ENCODE peak calls at places on chromosomes 13 and 19, in ten cellular contexts. One of them, this sample, is unnamed. For H3K4me1, the result is how much of the 10 kb centered on the place peaks cover.

GRCh38 chr13:73287871-73288270 is 229.1 kb downstream of the KLF5 start:
- DNase-seq in tibial nerve: no peak
- DNase-seq in breast epithelium: no peak
- DNase-seq in upper lobe of right lung: no peak
- DNase-seq in left ventricle myocardium inferior: no peak
- DNase-seq in lung: no peak
- DNase-seq in ascending aorta: no peak
- DNase-seq in fibroblast of lung: no peak
- DNase-seq in HepG2: no peak
- DNase-seq in uterus: no peak
- DNase-seq in this sample: no peak

GRCh38 chr13:107867701-107868661 is 347.4 kb downstream of the LIG4 start:
- DNase-seq in tibial nerve: no peak
- DNase-seq in breast epithelium: no peak
- DNase-seq in upper lobe of right lung: peak
- DNase-seq in left ventricle myocardium inferior: no peak
- DNase-seq in lung: no peak
- DNase-seq in ascending aorta: no peak
- DNase-seq in fibroblast of lung: peak
- DNase-seq in HepG2: no peak
- DNase-seq in uterus: no peak
- DNase-seq in this sample: peak

GRCh38 chr19:48962029-48962848 is 2.9 kb upstream of the FTL start:
- DNase-seq in tibial nerve: no peak
- DNase-seq in breast epithelium: no peak
- DNase-seq in upper lobe of right lung: peak
- DNase-seq in left ventricle myocardium inferior: peak
- DNase-seq in lung: peak
- DNase-seq in ascending aorta: no peak
- DNase-seq in fibroblast of lung: no peak
- DNase-seq in HepG2: peak
- DNase-seq in uterus: no peak
- DNase-seq in this sample: no peak

GRCh38 chr19:9498183-9498902 is at the start of gene ZNF560:
- DNase-seq in tibial nerve: no peak
- DNase-seq in breast epithelium: no peak
- DNase-seq in upper lobe of right lung: no peak
- DNase-seq in left ventricle myocardium inferior: no peak
- DNase-seq in lung: no peak
- DNase-seq in ascending aorta: no peak
- DNase-seq in fibroblast of lung: peak
- DNase-seq in HepG2: no peak
- DNase-seq in uterus: no peak
- DNase-seq in this sample: peak

GRCh38 chr13:47100214-47100853 is 203.5 kb upstream of the HTR2A start:
- DNase-seq in tibial nerve: no peak
- DNase-seq in breast epithelium: no peak
- DNase-seq in upper lobe of right lung: no peak
- DNase-seq in left ventricle myocardium inferior: no peak
- DNase-seq in lung: no peak
- DNase-seq in ascending aorta: no peak
- DNase-seq in fibroblast of lung: no peak
- DNase-seq in HepG2: no peak
- DNase-seq in uterus: no peak
- DNase-seq in this sample: no peak

GRCh38 chr19:40279761-40280607 is 5.2 kb downstream of the AKT2 start:
- DNase-seq in tibial nerve: no peak
- DNase-seq in breast epithelium: no peak
- DNase-seq in upper lobe of right lung: no peak
- DNase-seq in left ventricle myocardium inferior: no peak
- DNase-seq in lung: no peak
- DNase-seq in ascending aorta: no peak
- DNase-seq in fibroblast of lung: no peak
- DNase-seq in HepG2: no peak
- DNase-seq in uterus: no peak
- DNase-seq in this sample: no peak

GRCh38 chr19:49766938-49767315 is at the start of gene AP2A1:
- DNase-seq in tibial nerve: peak
- DNase-seq in breast epithelium: no peak
- DNase-seq in upper lobe of right lung: no peak
- DNase-seq in left ventricle myocardium inferior: no peak
- DNase-seq in lung: no peak
- DNase-seq in ascending aorta: no peak
- DNase-seq in fibroblast of lung: no peak
- DNase-seq in HepG2: no peak
- DNase-seq in uterus: no peak
- DNase-seq in this sample: no peak

GRCh38 chr13:94707400-94708021 is 4.8 kb downstream of the SOX21 start:
- DNase-seq in tibial nerve: no peak
- DNase-seq in breast epithelium: no peak
- DNase-seq in upper lobe of right lung: no peak
- DNase-seq in left ventricle myocardium inferior: no peak
- DNase-seq in lung: no peak
- DNase-seq in ascending aorta: no peak
- DNase-seq in fibroblast of lung: no peak
- DNase-seq in HepG2: no peak
- DNase-seq in uterus: no peak
- DNase-seq in this sample: no peak

GRCh38 chr13:114130708-114131580 is 1.5 kb downstream of the RASA3 start:
- DNase-seq in tibial nerve: no peak
- DNase-seq in breast epithelium: no peak
- DNase-seq in upper lobe of right lung: no peak
- DNase-seq in left ventricle myocardium inferior: peak
- DNase-seq in lung: no peak
- DNase-seq in ascending aorta: peak
- DNase-seq in fibroblast of lung: peak
- DNase-seq in HepG2: no peak
- DNase-seq in uterus: peak
- DNase-seq in this sample: peak

GRCh38 chr19:40006273-40006691 is 9.4 kb downstream of the ZNF546 start:
- DNase-seq in tibial nerve: no peak
- DNase-seq in breast epithelium: no peak
- DNase-seq in upper lobe of right lung: no peak
- DNase-seq in left ventricle myocardium inferior: no peak
- DNase-seq in lung: no peak
- DNase-seq in ascending aorta: no peak
- DNase-seq in fibroblast of lung: peak
- DNase-seq in HepG2: no peak
- DNase-seq in uterus: no peak
- DNase-seq in this sample: peak

DNA sequence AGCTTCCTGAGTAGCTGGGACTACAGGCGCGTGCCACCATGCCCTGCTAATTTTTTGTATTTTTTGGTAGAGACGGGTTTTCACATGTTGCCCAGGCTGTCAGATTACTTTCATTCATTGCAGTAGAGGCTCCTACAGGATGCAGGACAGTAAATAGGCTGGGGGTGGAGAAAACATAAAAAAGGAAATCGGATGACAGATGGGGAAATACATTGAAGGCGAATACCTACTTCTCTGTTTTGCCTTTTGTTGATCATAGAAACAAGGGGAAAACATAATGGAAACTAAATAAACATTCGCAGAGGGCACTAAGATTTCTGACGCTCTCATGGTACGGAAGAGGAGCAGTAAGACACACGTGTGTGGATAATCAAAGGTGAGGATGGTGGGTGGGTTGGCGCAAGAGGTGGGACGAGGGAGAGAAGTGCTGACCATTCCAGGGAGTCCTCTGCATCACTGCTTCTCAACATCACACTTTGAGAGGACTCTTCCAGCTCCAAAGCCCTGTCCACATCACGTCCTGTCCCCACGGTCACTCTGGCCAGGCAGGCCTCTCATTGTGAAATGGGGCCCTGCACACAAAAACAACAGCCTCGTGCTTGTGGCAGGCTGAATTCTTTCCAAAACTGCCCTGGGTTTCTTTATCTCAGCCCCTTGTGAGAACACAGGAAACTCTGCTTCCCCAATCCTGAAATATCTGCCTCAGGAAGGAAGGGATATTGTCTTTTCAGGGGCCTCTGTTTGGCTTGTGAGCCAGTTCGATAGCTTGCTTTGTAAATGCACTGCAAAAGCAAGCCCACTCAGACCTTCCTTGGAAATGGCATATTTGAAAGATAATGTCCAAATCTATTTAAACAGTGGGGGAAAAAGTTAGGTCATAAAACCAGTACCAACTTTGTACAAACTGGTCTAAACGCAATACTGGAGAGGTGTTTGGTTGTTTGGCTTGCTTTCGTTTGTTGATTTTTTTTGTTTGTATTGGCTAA is 188.5 kb downstream of the FOXO1 start:
- DNase-seq in tibial nerve: peak
- DNase-seq in breast epithelium: no peak
- DNase-seq in upper lobe of right lung: no peak
- DNase-seq in left ventricle myocardium inferior: peak
- DNase-seq in lung: no peak
- DNase-seq in ascending aorta: peak
- DNase-seq in fibroblast of lung: peak
- DNase-seq in HepG2: peak
- DNase-seq in uterus: peak
- DNase-seq in this sample: peak
- H3K4me1 ChIP-seq in tibial nerve: under half
- H3K4me1 ChIP-seq in breast epithelium: under half
- H3K4me1 ChIP-seq in upper lobe of right lung: under half
- H3K4me1 ChIP-seq in left ventricle myocardium inferior: half or more
- H3K4me1 ChIP-seq in lung: under half
- H3K4me1 ChIP-seq in ascending aorta: under half
- H3K4me1 ChIP-seq in fibroblast of lung: under half
- H3K4me1 ChIP-seq in HepG2: half or more
- H3K4me1 ChIP-seq in uterus: under half
- H3K4me1 ChIP-seq in this sample: under half

GRCh38 chr19:1164684-1165531 is 9.2 kb downstream of the SBNO2 start:
- DNase-seq in tibial nerve: no peak
- DNase-seq in breast epithelium: no peak
- DNase-seq in upper lobe of right lung: peak
- DNase-seq in left ventricle myocardium inferior: no peak
- DNase-seq in lung: no peak
- DNase-seq in ascending aorta: no peak
- DNase-seq in fibroblast of lung: no peak
- DNase-seq in HepG2: no peak
- DNase-seq in uterus: no peak
- DNase-seq in this sample: no peak
- H3K4me1 ChIP-seq in tibial nerve: under half
- H3K4me1 ChIP-seq in breast epithelium: under half
- H3K4me1 ChIP-seq in upper lobe of right lung: under half
- H3K4me1 ChIP-seq in left ventricle myocardium inferior: under half
- H3K4me1 ChIP-seq in lung: under half
- H3K4me1 ChIP-seq in ascending aorta: under half
- H3K4me1 ChIP-seq in fibroblast of lung: under half
- H3K4me1 ChIP-seq in HepG2: under half
- H3K4me1 ChIP-seq in uterus: under half
- H3K4me1 ChIP-seq in this sample: under half

DNA sequence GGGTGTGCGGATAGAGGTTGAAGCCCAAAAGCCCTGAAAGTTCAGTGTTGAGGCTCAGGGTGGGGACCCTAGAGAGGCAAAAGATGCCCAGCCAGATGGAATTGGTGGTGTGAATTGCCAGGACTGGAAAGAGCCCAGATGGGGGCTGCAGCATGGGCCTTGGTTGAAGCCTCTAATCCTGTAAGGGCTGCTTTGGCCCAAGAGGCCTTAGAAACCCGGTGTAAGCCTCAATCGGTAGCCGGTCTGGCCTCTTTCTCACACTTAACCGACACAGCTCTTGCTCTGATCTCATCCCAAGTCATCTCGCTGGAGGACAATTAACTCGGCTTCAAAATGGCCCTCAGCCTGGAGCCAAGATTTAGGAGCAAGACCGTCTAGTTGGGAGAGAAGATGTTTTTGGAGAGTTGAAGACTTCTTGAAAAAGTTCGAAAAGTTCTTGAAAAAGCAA is 2.0 kb downstream of the TPM4 start:
- DNase-seq in tibial nerve: no peak
- DNase-seq in breast epithelium: peak
- DNase-seq in upper lobe of right lung: peak
- DNase-seq in left ventricle myocardium inferior: no peak
- DNase-seq in lung: no peak
- DNase-seq in ascending aorta: peak
- DNase-seq in fibroblast of lung: peak
- DNase-seq in HepG2: no peak
- DNase-seq in uterus: peak
- DNase-seq in this sample: peak
- H3K4me1 ChIP-seq in tibial nerve: half or more
- H3K4me1 ChIP-seq in breast epithelium: under half
- H3K4me1 ChIP-seq in upper lobe of right lung: half or more
- H3K4me1 ChIP-seq in left ventricle myocardium inferior: half or more
- H3K4me1 ChIP-seq in lung: under half
- H3K4me1 ChIP-seq in ascending aorta: under half
- H3K4me1 ChIP-seq in fibroblast of lung: under half
- H3K4me1 ChIP-seq in HepG2: half or more
- H3K4me1 ChIP-seq in uterus: under half
- H3K4me1 ChIP-seq in this sample: under half

GRCh38 chr13:51154029-51154555 is 43.0 kb upstream of the C13orf42 start:
- DNase-seq in tibial nerve: no peak
- DNase-seq in breast epithelium: no peak
- DNase-seq in upper lobe of right lung: no peak
- DNase-seq in left ventricle myocardium inferior: no peak
- DNase-seq in lung: no peak
- DNase-seq in ascending aorta: no peak
- DNase-seq in fibroblast of lung: peak
- DNase-seq in HepG2: no peak
- DNase-seq in uterus: no peak
- DNase-seq in this sample: peak
- H3K4me1 ChIP-seq in tibial nerve: under half
- H3K4me1 ChIP-seq in breast epithelium: under half
- H3K4me1 ChIP-seq in upper lobe of right lung: under half
- H3K4me1 ChIP-seq in left ventricle myocardium inferior: under half
- H3K4me1 ChIP-seq in lung: under half
- H3K4me1 ChIP-seq in ascending aorta: under half
- H3K4me1 ChIP-seq in fibroblast of lung: under half
- H3K4me1 ChIP-seq in HepG2: under half
- H3K4me1 ChIP-seq in uterus: under half
- H3K4me1 ChIP-seq in this sample: under half

GRCh38 chr13:48233097-48233885 is at the start of gene ITM2B:
- DNase-seq in tibial nerve: peak
- DNase-seq in breast epithelium: peak
- DNase-seq in upper lobe of right lung: peak
- DNase-seq in left ventricle myocardium inferior: peak
- DNase-seq in lung: peak
- DNase-seq in ascending aorta: peak
- DNase-seq in fibroblast of lung: peak
- DNase-seq in HepG2: peak
- DNase-seq in uterus: peak
- DNase-seq in this sample: peak

GRCh38 chr13:48235100-48235813 is 2.3 kb downstream of the ITM2B start:
- DNase-seq in tibial nerve: no peak
- DNase-seq in breast epithelium: no peak
- DNase-seq in upper lobe of right lung: no peak
- DNase-seq in left ventricle myocardium inferior: no peak
- DNase-seq in lung: no peak
- DNase-seq in ascending aorta: no peak
- DNase-seq in fibroblast of lung: peak
- DNase-seq in HepG2: no peak
- DNase-seq in uterus: no peak
- DNase-seq in this sample: peak

GRCh38 chr13:48232420-48233096 is 448 bp upstream of the ITM2B start:
- DNase-seq in tibial nerve: no peak
- DNase-seq in breast epithelium: no peak
- DNase-seq in upper lobe of right lung: no peak
- DNase-seq in left ventricle myocardium inferior: no peak
- DNase-seq in lung: no peak
- DNase-seq in ascending aorta: no peak
- DNase-seq in fibroblast of lung: no peak
- DNase-seq in HepG2: peak
- DNase-seq in uterus: peak
- DNase-seq in this sample: no peak

GRCh38 chr13:48234652-48235099 is 1.7 kb downstream of the ITM2B start:
- DNase-seq in tibial nerve: no peak
- DNase-seq in breast epithelium: no peak
- DNase-seq in upper lobe of right lung: no peak
- DNase-seq in left ventricle myocardium inferior: no peak
- DNase-seq in lung: no peak
- DNase-seq in ascending aorta: no peak
- DNase-seq in fibroblast of lung: no peak
- DNase-seq in HepG2: no peak
- DNase-seq in uterus: no peak
- DNase-seq in this sample: no peak

GRCh38 chr13:48233886-48234488 is 981 bp downstream of the ITM2B start:
- DNase-seq in tibial nerve: no peak
- DNase-seq in breast epithelium: no peak
- DNase-seq in upper lobe of right lung: no peak
- DNase-seq in left ventricle myocardium inferior: no peak
- DNase-seq in lung: no peak
- DNase-seq in ascending aorta: no peak
- DNase-seq in fibroblast of lung: peak
- DNase-seq in HepG2: no peak
- DNase-seq in uterus: no peak
- DNase-seq in this sample: peak
- H3K4me1 ChIP-seq in tibial nerve: under half
- H3K4me1 ChIP-seq in breast epithelium: under half
- H3K4me1 ChIP-seq in upper lobe of right lung: under half
- H3K4me1 ChIP-seq in left ventricle myocardium inferior: half or more
- H3K4me1 ChIP-seq in lung: under half
- H3K4me1 ChIP-seq in ascending aorta: under half
- H3K4me1 ChIP-seq in fibroblast of lung: under half
- H3K4me1 ChIP-seq in HepG2: half or more
- H3K4me1 ChIP-seq in uterus: under half
- H3K4me1 ChIP-seq in this sample: under half